ENCODE peak calls at places on chromosomes 3 and 15, in four cellular contexts. X is HCT116, M is IMR-90, H is heart left ventricle. Y is an unnamed sample.

GRCh38 chr3:54954516-54954915 is 26.7 kb upstream of the LRTM1 start:
- DNase-seq in X (no peak), M (no peak), H (no peak), Y (no peak)

GRCh38 chr15:96367436-96368200 is 37.1 kb downstream of the NR2F2 start:
- DNase-seq in X (no peak), M (no peak), H (no peak), Y (no peak)

GRCh38 chr15:100902436-100903190 is 16.5 kb upstream of the LRRK1 start:
- DNase-seq in X (no peak), M (peak; percentile 89), H (peak; percentile 79), Y (peak; percentile 94)

GRCh38 chr3:112134335-112135124 is 1.5 kb upstream of the GCSAM start:
- DNase-seq in X (no peak), M (no peak), H (no peak), Y (no peak)

GRCh38 chr3:58486036-58486435 is 5.9 kb upstream of the KCTD6 start:
- DNase-seq in X (no peak), M (no peak), H (no peak), Y (no peak)

GRCh38 chr3:195763248-195763830 is 42.6 kb downstream of the MUC20 start:
- DNase-seq in X (no peak), M (no peak), H (no peak), Y (no peak)

GRCh38 chr3:121895121-121895520 is 920 bp downstream of the SLC15A2 start:
- DNase-seq in X (no peak), M (no peak), H (no peak), Y (no peak)

GRCh38 chr3:29344986-29345385 is 64.1 kb downstream of the RBMS3 start:
- DNase-seq in X (no peak), M (no peak), H (no peak), Y (no peak)

DNA sequence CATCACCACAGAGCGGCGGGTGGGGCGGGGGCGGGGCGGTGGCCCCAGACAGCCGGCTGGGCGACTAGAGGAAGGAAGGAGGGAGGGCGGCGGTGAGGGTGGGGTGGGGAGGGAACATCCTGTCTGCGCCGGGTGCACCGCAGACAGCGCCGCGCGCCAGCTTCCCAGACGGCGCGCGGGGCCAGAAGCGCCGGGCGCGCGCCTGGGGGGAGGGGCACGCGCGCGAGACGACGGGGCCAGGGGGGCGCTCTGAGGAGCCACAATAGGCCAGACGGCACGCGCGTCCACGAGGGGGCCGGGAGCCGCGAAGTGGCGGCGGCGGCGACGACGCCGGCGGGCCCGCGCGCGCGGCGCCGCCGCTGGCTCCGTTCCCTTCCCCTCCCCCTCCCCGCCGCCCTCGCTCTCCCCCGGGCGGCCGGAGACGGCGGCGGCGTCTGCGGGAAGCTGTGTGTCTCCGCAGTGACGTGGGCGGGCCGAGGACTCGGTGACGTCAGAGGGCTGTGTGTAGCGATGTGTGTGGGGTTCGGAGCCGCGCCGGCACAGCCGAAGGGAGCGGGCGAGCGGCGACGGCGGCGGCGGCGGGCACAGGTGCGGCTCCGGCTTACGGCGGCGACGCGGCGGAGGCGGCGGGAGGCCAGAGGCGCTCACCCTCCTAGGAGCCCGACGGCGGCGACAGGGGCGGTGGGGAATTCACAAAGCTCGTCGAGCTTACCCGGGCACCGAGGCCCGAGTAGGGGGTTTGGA is at the start of gene SKIL:
- DNase-seq in X (peak; percentile 81), M (peak; percentile 96), H (peak; percentile 99), Y (peak; percentile 97)
- TF ChIP-seq POLR2A in X (no peak), M (peak; percentile 95), H (peak; percentile 86), Y (no peak)

GRCh38 chr3:62928256-62928655 is 53.0 kb upstream of the CADPS start:
- DNase-seq in X (no peak), M (no peak), H (no peak), Y (no peak)

GRCh38 chr3:62923092-62923491 is 47.9 kb upstream of the CADPS start:
- DNase-seq in X (no peak), M (no peak), H (no peak), Y (no peak)

GRCh38 chr3:62922326-62922725 is 47.1 kb upstream of the CADPS start:
- DNase-seq in X (no peak), M (no peak), H (no peak), Y (no peak)

DNA sequence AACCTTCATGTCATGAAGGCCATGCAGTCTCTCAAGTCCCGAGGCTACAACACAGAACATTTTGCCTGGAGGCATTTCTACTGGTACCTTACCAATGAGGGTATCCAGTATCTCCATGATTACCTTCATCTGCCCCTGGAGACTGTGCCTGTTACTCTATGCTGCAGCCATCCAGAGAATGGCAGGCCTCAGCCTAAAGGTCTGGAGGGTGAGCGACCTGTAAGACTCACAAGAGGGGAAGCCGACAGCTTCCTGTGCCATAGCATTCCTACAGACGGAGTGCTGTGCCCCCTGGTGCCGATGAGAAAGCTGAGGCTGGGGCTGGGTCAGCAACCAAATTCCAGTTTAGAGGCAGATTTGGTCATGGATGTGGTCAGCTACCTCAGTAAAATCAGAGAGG is 51.3 kb upstream of the CADPS start:
- DNase-seq in X (no peak), M (no peak), H (no peak), Y (no peak)
- TF ChIP-seq CTCF in X (no peak), M (no peak), H (no peak), Y (no peak)

GRCh38 chr3:33786565-33787327 is 11.7 kb upstream of the PDCD6IP start:
- DNase-seq in X (no peak), M (no peak), H (no peak), Y (no peak)
- H3K4me3 ChIP-seq in X (no peak overlapping the region), M (no peak overlapping the region), H (peak overlapping the region; percentile 35), Y (no peak overlapping the region)

GRCh38 chr3:114626751-114627150 is 332.9 kb downstream of the TIGIT start:
- DNase-seq in X (no peak), M (peak; percentile 34), H (no peak), Y (no peak)

GRCh38 chr3:114624047-114624445 is 330.2 kb downstream of the TIGIT start:
- DNase-seq in X (no peak), M (peak; percentile 71), H (peak; percentile 88), Y (peak; percentile 64)

GRCh38 chr3:114623420-114624046 is 329.7 kb downstream of the TIGIT start:
- DNase-seq in X (no peak), M (no peak), H (no peak), Y (no peak)

GRCh38 chr3:114622001-114622400 is 328.2 kb downstream of the TIGIT start:
- DNase-seq in X (no peak), M (peak; percentile 34), H (no peak), Y (no peak)

GRCh38 chr3:114624676-114625181 is 330.9 kb downstream of the TIGIT start:
- DNase-seq in X (peak; percentile 87), M (peak; percentile 99), H (peak; percentile 98), Y (peak; percentile 92)
- TF ChIP-seq POLR2A in X (no peak), M (peak; percentile 96), H (peak; percentile 79), Y (no peak)

GRCh38 chr3:49028673-49029562 is at the start of gene IMPDH2:
- DNase-seq in X (peak; percentile 87), M (peak; percentile 91), H (peak; percentile 94), Y (peak; percentile 90)
- TF ChIP-seq CTCF in X (no peak), M (peak; percentile 6), H (no peak), Y (no peak)

GRCh38 chr15:81031203-81031602 is 30.5 kb downstream of the TLNRD1 start:
- DNase-seq in X (no peak), M (no peak), H (no peak), Y (no peak)
- H3K4me3 ChIP-seq in X (no peak overlapping the region), M (no peak overlapping the region), H (no peak overlapping the region), Y (no peak overlapping the region)

DNA sequence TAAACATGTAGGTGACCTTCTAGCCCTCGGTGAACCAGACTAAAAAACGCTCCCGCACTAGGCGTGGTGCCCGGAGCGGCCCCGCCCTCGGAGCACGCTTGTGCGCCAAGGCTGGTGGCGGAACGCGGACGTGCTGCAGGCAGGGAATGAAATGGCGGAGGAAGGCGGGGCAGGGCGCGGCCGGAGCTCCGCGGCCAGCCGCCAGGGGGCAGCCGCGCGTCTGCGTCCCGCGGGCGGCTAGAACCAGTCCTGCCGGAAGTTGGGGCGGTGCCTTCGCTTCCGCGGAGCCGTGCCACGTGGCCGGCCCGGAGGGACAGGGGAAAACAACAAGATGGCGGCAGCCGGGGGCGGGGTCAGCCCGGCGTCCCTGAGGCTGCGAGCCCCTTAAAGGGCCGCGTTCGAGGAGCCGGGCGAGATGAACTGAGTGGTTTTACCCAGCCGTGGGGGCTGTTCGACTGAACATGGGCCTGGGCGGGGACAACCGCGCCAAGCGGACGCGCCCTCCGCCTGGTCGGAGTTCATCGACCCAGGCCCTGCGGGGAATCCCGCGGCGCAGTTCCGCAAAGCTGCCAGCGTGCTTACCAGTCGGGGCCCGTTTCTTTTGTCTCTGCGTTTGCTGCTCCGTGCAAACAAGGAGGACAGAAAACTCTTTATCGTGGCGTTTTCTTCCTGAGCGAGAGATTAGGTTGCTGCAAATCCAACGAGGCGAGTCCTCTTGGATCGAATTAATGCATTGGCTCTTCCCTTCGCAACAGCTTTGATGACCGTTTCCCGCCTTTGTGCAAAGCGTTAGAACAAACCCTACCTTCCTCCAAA is 90.9 kb upstream of the CHD2 start:
- DNase-seq in X (peak; percentile 83), M (peak; percentile 96), H (peak; percentile 99), Y (peak; percentile 100)
- TF ChIP-seq POLR2A in X (peak; percentile 79), M (peak; percentile 71), H (peak; percentile 75), Y (peak; percentile 4)

DNA sequence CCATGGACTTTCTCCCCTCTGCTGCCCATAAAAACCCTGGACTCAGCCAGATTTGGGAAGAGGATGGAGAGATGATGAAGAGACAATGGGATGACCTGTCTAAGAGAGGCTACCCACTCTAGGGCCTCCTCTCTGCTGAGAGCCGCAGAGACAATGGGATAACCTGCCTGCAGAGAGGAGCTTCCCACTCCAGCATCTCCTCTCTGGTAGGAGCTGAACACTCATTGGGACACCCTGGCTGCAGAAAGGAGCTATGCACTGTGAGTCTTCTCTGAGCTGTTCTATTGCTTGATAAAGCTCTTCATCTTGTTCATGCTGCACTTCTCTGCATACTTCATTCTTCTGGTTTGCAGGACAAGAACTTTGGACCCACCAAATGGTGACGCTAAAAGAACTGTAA is 4.5 kb upstream of the XCR1 start:
- DNase-seq in X (no peak), M (no peak), H (no peak), Y (no peak)
- TF ChIP-seq CTCF in X (no peak), M (no peak), H (no peak), Y (no peak)